ENCODE peak calls at places on chromosomes 12 and 14, in seven cellular contexts. D, B, N, P, Q, A and U are unnamed samples.

GRCh38 chr12:632102-632696 is 31.0 kb downstream of the NINJ2 start:
- DNase-seq in Q (no peak), N (no peak), B (no peak), D (peak), A (peak), P (no peak), U (peak)

GRCh38 chr12:10849425-10849878 is at the start of gene PRR4:
- DNase-seq in B (no peak), A (no peak), D (no peak), Q (no peak), N (no peak), P (no peak), U (no peak)

GRCh38 chr12:132775502-132776233 is 14.0 kb upstream of the ANKLE2 start:
- DNase-seq in Q (no peak), P (no peak), N (no peak), B (no peak), A (no peak), D (no peak), U (no peak)

GRCh38 chr12:115944851-115945496 is 332.5 kb downstream of the MED13L start:
- DNase-seq in A (no peak), D (no peak), B (no peak), P (no peak), N (no peak), Q (no peak), U (no peak)

GRCh38 chr12:43289412-43289811 is 262.6 kb downstream of the ADAMTS20 start:
- DNase-seq in A (no peak), P (no peak), Q (no peak), N (no peak), D (no peak), B (no peak), U (no peak)

GRCh38 chr14:64688028-64688427 is 16.2 kb upstream of the PLEKHG3 start:
- DNase-seq in B (no peak), Q (no peak), N (no peak), D (no peak), A (no peak), P (no peak), U (no peak)

GRCh38 chr14:105853089-105853906 is 326.9 kb downstream of the TMEM121 start:
- DNase-seq in P (peak), D (no peak), A (no peak), B (no peak), N (no peak), Q (peak), U (no peak)

GRCh38 chr12:9115731-9116689 is at the start of gene A2M:
- DNase-seq in B (no peak), Q (no peak), D (no peak), N (no peak), P (no peak), A (peak), U (no peak)

GRCh38 chr12:80551897-80552296 is 107.9 kb downstream of the PTPRQ start:
- DNase-seq in N (no peak), D (peak), Q (no peak), P (no peak), B (no peak), A (peak), U (peak)

GRCh38 chr12:64627781-64628180 is 17.5 kb downstream of the RASSF3 start:
- DNase-seq in A (peak), D (peak), N (no peak), Q (no peak), B (no peak), P (no peak), U (no peak)

GRCh38 chr14:46574236-46574970 is 77.2 kb downstream of the RPL10L start:
- DNase-seq in N (no peak), A (no peak), P (no peak), B (no peak), D (no peak), Q (no peak), U (no peak)

GRCh38 chr12:130828895-130829294 is 10.2 kb downstream of the STX2 start:
- DNase-seq in B (no peak), N (no peak), P (no peak), Q (no peak), A (no peak), D (no peak), U (no peak)

GRCh38 chr12:93886533-93887511 is 209.6 kb downstream of the CRADD start:
- DNase-seq in A (peak), N (no peak), Q (no peak), B (no peak), D (no peak), P (no peak), U (peak)

GRCh38 chr14:88834883-88835431 is 10.5 kb downstream of the TTC8 start:
- DNase-seq in Q (no peak), B (no peak), D (peak), N (no peak), A (peak), P (no peak), U (no peak)

GRCh38 chr14:106845286-106846087 is 1319.1 kb downstream of the TMEM121 start:
- DNase-seq in A (peak), P (no peak), N (no peak), B (no peak), D (no peak), Q (no peak), U (no peak)

GRCh38 chr12:14366211-14366762 is 805 bp downstream of the ATF7IP start:
- DNase-seq in Q (no peak), N (no peak), A (peak), D (no peak), P (peak), B (no peak), U (no peak)

GRCh38 chr14:51041853-51042252 is 53.1 kb downstream of the TRIM9 start:
- DNase-seq in D (no peak), P (no peak), N (no peak), Q (no peak), B (no peak), A (no peak), U (no peak)

GRCh38 chr14:65472189-65472588 is 59.7 kb downstream of the FUT8 start:
- DNase-seq in Q (no peak), D (no peak), B (no peak), A (no peak), P (no peak), N (no peak), U (no peak)

GRCh38 chr14:75877884-75878283 is 103.9 kb downstream of the TGFB3 start:
- DNase-seq in P (no peak), N (no peak), A (no peak), B (no peak), Q (no peak), D (no peak), U (no peak)

GRCh38 chr14:68139466-68140110 is 320.0 kb downstream of the RAD51B start:
- DNase-seq in N (no peak), A (peak), D (no peak), Q (no peak), P (no peak), B (no peak), U (no peak)

GRCh38 chr14:24895243-24895583 is 154.7 kb downstream of the STXBP6 start:
- DNase-seq in Q (no peak), A (peak), D (no peak), P (no peak), B (no peak), N (no peak), U (no peak)